ENCODE peak calls at places on chromosomes 6 and 20, in four cellular contexts. K is ovary, H is adrenal gland, U is right lobe of liver. X is an unnamed sample.

GRCh38 chr6:127554435-127555006 is 22.5 kb upstream of the C6orf58 start:
- DNase-seq in H (no peak), U (peak; percentile 23), K (no peak), X (no peak)

GRCh38 chr6:77880501-77880900 is 227.7 kb downstream of the MEI4 start:
- DNase-seq in K (no peak), H (no peak), U (no peak), X (no peak)

GRCh38 chr20:47013606-47014005 is 119.0 kb downstream of the EYA2 start:
- DNase-seq in H (no peak), K (no peak), U (no peak), X (no peak)

GRCh38 chr6:83051386-83052172 is 14.1 kb downstream of the UBE3D start:
- DNase-seq in U (no peak), K (no peak), H (no peak), X (no peak)

GRCh38 chr6:161489626-161490306 is 215.9 kb upstream of the AGPAT4 start:
- DNase-seq in K (no peak), U (no peak), H (no peak), X (no peak)

GRCh38 chr20:13718161-13718560 is 66.6 kb downstream of the ESF1 start:
- DNase-seq in U (no peak), H (no peak), K (no peak), X (no peak)

GRCh38 chr20:17651761-17652388 is 30.2 kb downstream of the RRBP1 start:
- DNase-seq in K (peak; percentile 18), H (no peak), U (no peak), X (no peak)

GRCh38 chr20:3808141-3808479 is 12.0 kb downstream of the CDC25B start:
- DNase-seq in K (peak; percentile 88), U (peak; percentile 92), H (peak; percentile 92), X (peak; percentile 92)

GRCh38 chr20:1242530-1242929 is 16.7 kb downstream of the RAD21L1 start:
- DNase-seq in K (no peak), U (no peak), H (no peak), X (no peak)

GRCh38 chr6:108117427-108118358 is 43.2 kb upstream of the OSTM1 start:
- DNase-seq in K (no peak), H (no peak), U (peak; percentile 56), X (peak; percentile 34)

GRCh38 chr6:108116424-108116780 is 41.9 kb upstream of the OSTM1 start:
- DNase-seq in U (no peak), K (no peak), H (no peak), X (no peak)

GRCh38 chr6:108118359-108118724 is 43.8 kb upstream of the OSTM1 start:
- DNase-seq in H (no peak), U (no peak), K (no peak), X (no peak)

GRCh38 chr6:108115598-108116058 is 41.1 kb upstream of the OSTM1 start:
- DNase-seq in U (peak; percentile 63), H (peak; percentile 63), K (no peak), X (no peak)

GRCh38 chr6:108116781-108117426 is 42.4 kb upstream of the OSTM1 start:
- DNase-seq in K (no peak), H (no peak), U (no peak), X (no peak)
- H3K4me3 ChIP-seq in K (no peak overlapping the region), H (no peak overlapping the region), U (no peak overlapping the region), X (no peak overlapping the region)

GRCh38 chr6:138241381-138241780 is 23.1 kb upstream of the PBOV1 start:
- DNase-seq in K (no peak), U (no peak), H (no peak), X (no peak)

GRCh38 chr6:138240476-138241245 is 22.4 kb upstream of the PBOV1 start:
- DNase-seq in H (no peak), K (no peak), U (no peak), X (no peak)

GRCh38 chr6:138239774-138240173 is 21.5 kb upstream of the PBOV1 start:
- DNase-seq in U (no peak), H (no peak), K (no peak), X (no peak)

GRCh38 chr6:138242987-138243592 is 24.8 kb upstream of the PBOV1 start:
- DNase-seq in H (no peak), U (no peak), K (no peak), X (no peak)

GRCh38 chr6:138241893-138242292 is 23.6 kb upstream of the PBOV1 start:
- DNase-seq in U (no peak), H (no peak), K (no peak), X (no peak)
- TF ChIP-seq POLR2A in U (no peak), H (no peak), K (no peak), X (no peak)

DNA sequence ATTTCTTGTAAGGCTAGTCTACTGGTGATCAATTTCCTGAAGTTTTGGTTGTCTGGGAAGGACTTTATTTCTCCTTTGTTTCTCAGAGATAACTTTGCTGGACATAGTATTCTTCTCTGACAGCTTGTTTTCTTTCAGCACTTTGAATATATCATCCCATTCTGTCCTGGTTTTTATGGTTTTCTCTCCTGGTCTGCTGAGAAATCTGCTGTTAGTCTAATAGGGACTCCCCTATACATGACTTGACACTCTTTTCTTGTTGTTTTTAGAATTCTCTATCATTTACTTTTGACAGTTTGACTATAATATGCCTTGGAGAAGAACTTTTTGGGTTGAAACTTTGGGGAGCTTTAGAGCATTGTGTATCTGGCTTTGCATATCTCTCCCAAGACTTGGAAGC is 112.5 kb downstream of the PRL start:
- DNase-seq in U (no peak), K (no peak), H (no peak), X (no peak)
- H3K9me3 ChIP-seq in U (no peaks in the 10 kb centered on the region), K (no peaks in the 10 kb centered on the region), H (peaks cover 9% of the 10 kb centered on the region), X (peaks cover 20% of the 10 kb centered on the region)

GRCh38 chr20:62777528-62777830 is 18.8 kb upstream of the MRGBP start:
- DNase-seq in K (no peak), H (no peak), U (no peak), X (no peak)
- H3K4me3 ChIP-seq in K (no peak overlapping the region), H (no peak overlapping the region), U (no peak overlapping the region), X (no peak overlapping the region)

GRCh38 chr6:1641391-1641790 is 31.7 kb downstream of the FOXC1 start:
- DNase-seq in U (no peak), K (no peak), H (no peak), X (no peak)
- TF ChIP-seq POLR2A in U (no peak), K (no peak), H (no peak), X (no peak)

DNA sequence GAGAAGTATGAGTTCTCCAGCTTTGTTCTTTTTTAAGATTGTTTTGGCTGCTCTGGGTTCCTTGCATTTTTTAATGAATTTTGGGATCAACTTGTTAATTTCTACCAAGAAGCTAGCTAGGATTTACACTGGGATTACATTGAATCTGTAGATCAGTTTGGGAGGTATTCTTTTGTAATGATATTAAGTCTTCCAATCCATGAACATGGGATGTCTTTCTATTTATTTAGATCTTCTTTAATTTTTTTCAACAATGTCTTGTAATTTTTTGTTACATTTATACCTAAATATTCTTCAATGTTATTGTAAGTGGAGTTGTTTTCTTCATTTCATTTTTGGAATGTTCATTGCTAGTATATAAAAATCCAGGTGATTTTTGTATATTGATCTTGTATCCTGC is 12.5 kb downstream of the PRIM2 start:
- DNase-seq in K (no peak), U (no peak), H (no peak), X (no peak)
- H3K9me3 ChIP-seq in K (no peaks in the 10 kb centered on the region), U (no peaks in the 10 kb centered on the region), H (no peaks in the 10 kb centered on the region), X (no peaks in the 10 kb centered on the region)

DNA sequence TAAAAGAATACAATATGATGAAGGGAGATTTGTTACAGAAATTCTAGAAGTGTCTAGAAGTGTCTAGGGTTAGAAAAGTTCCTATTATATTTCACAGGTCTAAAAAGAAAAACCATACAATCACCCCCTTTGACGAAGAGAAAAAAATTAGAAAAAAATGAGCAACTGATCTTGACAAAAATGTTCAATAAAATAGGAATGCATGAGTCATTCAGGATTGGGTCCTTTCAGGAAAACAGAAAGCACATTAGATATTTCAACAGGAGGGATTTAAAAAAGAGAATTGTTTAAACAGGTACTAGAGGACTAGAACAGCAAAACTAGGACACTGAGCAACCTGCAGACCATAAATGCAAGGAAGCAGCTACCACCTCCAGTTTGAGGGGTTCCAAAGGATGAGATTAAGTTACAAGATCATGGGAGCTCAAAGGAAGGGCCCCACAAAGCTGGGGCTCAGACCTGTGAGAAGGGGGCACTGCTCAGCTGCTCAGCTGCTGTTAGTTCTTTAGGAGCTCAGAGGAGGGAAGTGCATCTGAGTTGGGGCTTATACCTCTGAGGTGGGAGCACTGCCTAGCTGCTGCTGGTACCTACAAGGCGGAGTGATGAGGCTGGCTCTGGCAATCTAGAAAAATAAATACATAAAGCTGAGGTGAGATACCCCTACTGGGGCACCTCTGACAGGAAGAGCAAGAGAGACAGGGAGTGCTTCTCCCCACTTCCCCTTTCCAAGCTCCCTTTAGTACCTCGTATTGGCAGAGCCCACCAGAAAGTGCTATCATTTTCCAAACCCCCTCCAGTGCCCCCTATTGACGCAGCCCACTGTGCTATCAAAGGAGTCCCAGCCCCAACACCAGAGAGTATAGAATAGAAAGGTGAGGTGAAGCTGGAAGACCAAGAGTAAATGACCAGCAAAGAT is 27.1 kb upstream of the BEND6 start:
- DNase-seq in U (no peak), K (no peak), H (no peak), X (no peak)
- H3K4me3 ChIP-seq in U (no peak overlapping the region), K (no peak overlapping the region), H (no peak overlapping the region), X (no peak overlapping the region)

GRCh38 chr20:34560614-34561013 is 2.1 kb downstream of the MAP1LC3A start:
- DNase-seq in H (no peak), U (no peak), K (no peak), X (no peak)

GRCh38 chr20:34557936-34558319 is 590 bp upstream of the MAP1LC3A start:
- DNase-seq in H (no peak), K (no peak), U (no peak), X (no peak)

GRCh38 chr20:34559311-34560140 is 1.0 kb downstream of the MAP1LC3A start:
- DNase-seq in H (peak; percentile 70), K (peak; percentile 75), U (peak; percentile 42), X (peak; percentile 30)

GRCh38 chr20:34560141-34560523 is 1.6 kb downstream of the MAP1LC3A start:
- DNase-seq in K (peak; percentile 53), H (no peak), U (peak; percentile 44), X (no peak)

GRCh38 chr20:34558320-34559202 is at the start of gene MAP1LC3A:
- DNase-seq in K (peak; percentile 98), H (peak; percentile 98), U (peak; percentile 96), X (peak; percentile 98)
- TF ChIP-seq POLR2A in K (peak; percentile 78), H (peak; percentile 34), U (peak; percentile 57), X (peak; percentile 69)